ENCODE peak calls at places on chromosomes 1 and 21, in seven cellular contexts. One of them, this sample, is unnamed.

GRCh38 chr21:42232176-42232825 is 13.4 kb downstream of the ABCG1 start:
- DNase-seq in heart left ventricle: no peak
- DNase-seq in astrocyte of the spinal cord: no peak
- DNase-seq in WTC11: no peak
- DNase-seq in sigmoid colon: peak
- DNase-seq in lung: no peak
- DNase-seq in mucosa of descending colon: no peak
- DNase-seq in this sample: no peak

GRCh38 chr1:69693921-69694320 is 126.2 kb downstream of the LRRC7 start:
- DNase-seq in mucosa of descending colon: no peak
- DNase-seq in sigmoid colon: no peak
- DNase-seq in lung: no peak
- DNase-seq in WTC11: no peak
- DNase-seq in astrocyte of the spinal cord: no peak
- DNase-seq in heart left ventricle: no peak
- DNase-seq in this sample: no peak

GRCh38 chr1:63829349-63830327 is 55.8 kb downstream of the ROR1 start:
- DNase-seq in mucosa of descending colon: no peak
- DNase-seq in lung: no peak
- DNase-seq in sigmoid colon: no peak
- DNase-seq in heart left ventricle: no peak
- DNase-seq in astrocyte of the spinal cord: peak
- DNase-seq in WTC11: no peak
- DNase-seq in this sample: no peak

GRCh38 chr1:28756846-28757245 is 20.1 kb downstream of the YTHDF2 start:
- DNase-seq in lung: no peak
- DNase-seq in sigmoid colon: no peak
- DNase-seq in astrocyte of the spinal cord: no peak
- DNase-seq in mucosa of descending colon: no peak
- DNase-seq in WTC11: no peak
- DNase-seq in heart left ventricle: no peak
- DNase-seq in this sample: no peak

GRCh38 chr1:222880586-222880985 is 65.7 kb downstream of the DISP1 start:
- DNase-seq in WTC11: no peak
- DNase-seq in heart left ventricle: no peak
- DNase-seq in lung: no peak
- DNase-seq in mucosa of descending colon: no peak
- DNase-seq in sigmoid colon: no peak
- DNase-seq in astrocyte of the spinal cord: peak
- DNase-seq in this sample: no peak

GRCh38 chr1:81660286-81660685 is 140.4 kb upstream of the ADGRL2 start:
- DNase-seq in mucosa of descending colon: no peak
- DNase-seq in astrocyte of the spinal cord: no peak
- DNase-seq in WTC11: no peak
- DNase-seq in heart left ventricle: no peak
- DNase-seq in lung: no peak
- DNase-seq in sigmoid colon: no peak
- DNase-seq in this sample: no peak

GRCh38 chr1:160018900-160019299 is 12.9 kb downstream of the PIGM start:
- DNase-seq in mucosa of descending colon: no peak
- DNase-seq in WTC11: no peak
- DNase-seq in astrocyte of the spinal cord: peak
- DNase-seq in heart left ventricle: no peak
- DNase-seq in lung: no peak
- DNase-seq in sigmoid colon: no peak
- DNase-seq in this sample: no peak

GRCh38 chr1:41221995-41222991 is 19.8 kb downstream of the SCMH1 start:
- DNase-seq in sigmoid colon: no peak
- DNase-seq in WTC11: no peak
- DNase-seq in heart left ventricle: no peak
- DNase-seq in astrocyte of the spinal cord: peak
- DNase-seq in lung: no peak
- DNase-seq in mucosa of descending colon: no peak
- DNase-seq in this sample: no peak

DNA sequence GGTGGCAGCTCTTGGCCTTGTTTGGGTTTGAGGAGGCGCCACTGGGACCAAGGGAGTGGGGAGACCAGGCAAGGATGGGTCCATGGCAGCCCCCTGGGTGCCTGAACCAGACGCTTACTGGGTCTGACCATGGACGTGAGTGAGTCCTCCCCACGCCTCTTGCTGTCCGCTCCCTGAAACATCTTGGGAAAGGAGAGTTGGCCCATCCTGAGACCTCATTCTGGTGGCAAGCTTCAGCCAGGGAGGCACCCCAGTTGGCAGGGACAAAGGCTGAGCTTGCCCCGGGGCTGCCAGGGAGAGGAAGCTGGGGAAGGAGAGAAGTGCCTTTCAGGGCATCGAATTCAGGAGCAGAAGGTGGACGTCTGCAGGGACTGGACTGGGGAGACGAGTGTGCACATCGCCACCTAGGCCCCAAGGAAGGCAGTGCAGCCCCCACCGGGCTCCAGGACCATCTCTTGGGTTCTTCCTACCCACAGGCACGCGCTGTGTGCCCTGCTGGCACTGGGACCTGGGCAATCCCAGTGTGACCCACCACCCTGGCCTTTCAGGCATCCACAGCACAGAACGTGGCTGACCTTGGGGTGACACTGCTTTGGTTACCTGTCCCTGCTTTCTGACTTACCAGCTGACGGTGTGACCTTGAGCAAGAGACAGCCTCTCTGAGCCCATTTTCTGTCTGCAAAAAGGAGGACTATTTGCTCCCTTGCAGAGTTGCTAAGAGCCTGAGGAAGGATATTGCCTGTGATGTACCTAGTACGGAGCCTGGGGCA is 132.9 kb upstream of the WNT4 start:
- DNase-seq in WTC11: peak
- DNase-seq in mucosa of descending colon: no peak
- DNase-seq in sigmoid colon: no peak
- DNase-seq in heart left ventricle: peak
- DNase-seq in lung: peak
- DNase-seq in astrocyte of the spinal cord: peak
- DNase-seq in this sample: no peak
- TF ChIP-seq CTCF in WTC11: peak
- TF ChIP-seq CTCF in mucosa of descending colon: peak
- TF ChIP-seq CTCF in sigmoid colon: peak
- TF ChIP-seq CTCF in heart left ventricle: peak
- TF ChIP-seq CTCF in lung: peak
- TF ChIP-seq CTCF in astrocyte of the spinal cord: peak
- TF ChIP-seq CTCF in this sample: peak

GRCh38 chr1:173015629-173016028 is 35.1 kb downstream of the TNFSF18 start:
- DNase-seq in astrocyte of the spinal cord: no peak
- DNase-seq in mucosa of descending colon: no peak
- DNase-seq in lung: no peak
- DNase-seq in WTC11: no peak
- DNase-seq in heart left ventricle: no peak
- DNase-seq in sigmoid colon: no peak
- DNase-seq in this sample: no peak
- TF ChIP-seq CTCF in astrocyte of the spinal cord: no peak
- TF ChIP-seq CTCF in mucosa of descending colon: no peak
- TF ChIP-seq CTCF in lung: no peak
- TF ChIP-seq CTCF in WTC11: no peak
- TF ChIP-seq CTCF in heart left ventricle: no peak
- TF ChIP-seq CTCF in sigmoid colon: no peak
- TF ChIP-seq CTCF in this sample: no peak

DNA sequence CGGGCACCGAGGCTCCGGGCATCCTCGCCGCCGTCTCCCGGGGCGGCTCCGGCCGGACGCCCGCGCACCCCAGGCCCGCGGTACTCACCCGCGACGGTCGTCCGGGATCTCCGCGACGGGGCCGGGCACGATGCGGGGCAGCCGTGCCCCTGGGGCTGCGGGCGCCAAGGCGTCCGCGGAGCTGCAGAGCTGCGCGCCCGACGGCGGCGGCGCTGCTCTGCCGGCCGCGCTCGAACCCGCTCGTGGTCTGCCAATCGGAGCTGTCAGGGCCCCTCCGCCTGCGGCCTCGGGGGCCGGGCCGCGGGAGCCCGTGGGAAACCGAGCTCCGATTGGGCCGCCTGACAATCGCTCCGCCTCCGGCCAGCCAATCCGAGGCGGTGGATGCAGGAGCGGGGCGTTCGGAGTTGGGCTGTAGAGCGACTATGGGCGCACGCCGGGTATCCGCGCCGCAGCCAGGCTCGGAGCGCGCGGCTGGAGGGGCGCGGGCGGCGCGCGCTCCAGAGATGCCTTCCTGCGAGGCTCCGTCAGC is 100.6 kb upstream of the SOD1 start:
- DNase-seq in sigmoid colon: peak
- DNase-seq in astrocyte of the spinal cord: peak
- DNase-seq in mucosa of descending colon: peak
- DNase-seq in WTC11: peak
- DNase-seq in heart left ventricle: peak
- DNase-seq in lung: peak
- DNase-seq in this sample: peak
- TF ChIP-seq CTCF in sigmoid colon: no peak
- TF ChIP-seq CTCF in astrocyte of the spinal cord: peak
- TF ChIP-seq CTCF in mucosa of descending colon: peak
- TF ChIP-seq CTCF in WTC11: no peak
- TF ChIP-seq CTCF in heart left ventricle: peak
- TF ChIP-seq CTCF in lung: peak
- TF ChIP-seq CTCF in this sample: peak

GRCh38 chr1:115242543-115242942 is 95.5 kb downstream of the NGF start:
- DNase-seq in sigmoid colon: no peak
- DNase-seq in heart left ventricle: no peak
- DNase-seq in WTC11: no peak
- DNase-seq in mucosa of descending colon: no peak
- DNase-seq in astrocyte of the spinal cord: no peak
- DNase-seq in lung: no peak
- DNase-seq in this sample: no peak
- TF ChIP-seq CTCF in sigmoid colon: no peak
- TF ChIP-seq CTCF in heart left ventricle: no peak
- TF ChIP-seq CTCF in WTC11: no peak
- TF ChIP-seq CTCF in mucosa of descending colon: no peak
- TF ChIP-seq CTCF in astrocyte of the spinal cord: no peak
- TF ChIP-seq CTCF in lung: no peak
- TF ChIP-seq CTCF in this sample: no peak